ENCODE peak calls at places on chromosomes 13 and 19, in five cellular contexts. T is ovary, U is heart left ventricle, Y is stomach, Q is right lobe of liver. F is an unnamed sample.

GRCh38 chr19:29715695-29716581 is 877 bp upstream of the C19orf12 start:
- DNase-seq in T (no peak), U (no peak), Y (no peak), Q (no peak), F (no peak)

GRCh38 chr13:51349016-51349415 is 9.5 kb downstream of the SERPINE3 start:
- DNase-seq in T (no peak), U (no peak), Y (no peak), Q (no peak), F (no peak)

GRCh38 chr13:113129921-113130750 is 7.5 kb downstream of the F10 start:
- DNase-seq in T (peak; percentile 48), U (peak; percentile 78), Y (peak; percentile 21), Q (no peak), F (no peak)

GRCh38 chr13:80668452-80668851 is 327.5 kb upstream of the SPRY2 start:
- DNase-seq in T (no peak), U (no peak), Y (no peak), Q (no peak), F (no peak)

GRCh38 chr13:26022538-26023292 is 29.1 kb downstream of the SHISA2 start:
- DNase-seq in T (no peak), U (peak; percentile 82), Y (peak; percentile 88), Q (peak; percentile 63), F (peak; percentile 17)

GRCh38 chr19:12521996-12522395 is 29.3 kb downstream of the ZNF564 start:
- DNase-seq in T (no peak), U (no peak), Y (no peak), Q (no peak), F (no peak)

GRCh38 chr19:7492142-7493055 is 3.6 kb upstream of the PEX11G start:
- DNase-seq in T (no peak), U (no peak), Y (no peak), Q (no peak), F (no peak)

GRCh38 chr13:86087241-86087640 is 288.0 kb upstream of the SLITRK6 start:
- DNase-seq in T (no peak), U (no peak), Y (no peak), Q (no peak), F (no peak)

GRCh38 chr19:32233885-32234284 is 111.5 kb upstream of the ZNF507 start:
- DNase-seq in T (no peak), U (no peak), Y (no peak), Q (no peak), F (no peak)

GRCh38 chr13:74132768-74133656 is 1.2 kb downstream of the KLF12 start:
- DNase-seq in T (peak; percentile 31), U (peak; percentile 30), Y (peak; percentile 36), Q (peak; percentile 35), F (peak; percentile 13)

GRCh38 chr13:109914111-109914510 is 127.7 kb upstream of the IRS2 start:
- DNase-seq in T (no peak), U (no peak), Y (no peak), Q (no peak), F (no peak)

GRCh38 chr19:47675271-47675670 is 38.0 kb upstream of the EHD2 start:
- DNase-seq in T (no peak), U (no peak), Y (no peak), Q (no peak), F (no peak)

GRCh38 chr13:107551521-107551920 is 663.8 kb downstream of the LIG4 start:
- DNase-seq in T (no peak), U (no peak), Y (no peak), Q (no peak), F (no peak)

GRCh38 chr13:111517641-111518010 is 197.2 kb downstream of the TEX29 start:
- DNase-seq in T (no peak), U (no peak), Y (no peak), Q (no peak), F (no peak)

GRCh38 chr13:76813874-76814273 is 72.3 kb downstream of the KCTD12 start:
- DNase-seq in T (no peak), U (no peak), Y (peak; percentile 47), Q (no peak), F (no peak)

GRCh38 chr19:49528211-49528771 is 488 bp downstream of the RCN3 start:
- DNase-seq in T (peak; percentile 54), U (no peak), Y (no peak), Q (no peak), F (no peak)

GRCh38 chr19:31340059-31341025 is 8.9 kb downstream of the TSHZ3 start:
- DNase-seq in T (no peak), U (no peak), Y (no peak), Q (no peak), F (no peak)

GRCh38 chr19:43743059-43743458 is 11.7 kb downstream of the SMG9 start:
- DNase-seq in T (no peak), U (no peak), Y (no peak), Q (no peak), F (no peak)

GRCh38 chr19:45817725-45818301 is 2.7 kb upstream of the RSPH6A start:
- DNase-seq in T (no peak), U (no peak), Y (no peak), Q (no peak), F (no peak)

GRCh38 chr13:51083706-51084105 is 27.4 kb downstream of the C13orf42 start:
- DNase-seq in T (no peak), U (no peak), Y (no peak), Q (no peak), F (no peak)

GRCh38 chr19:35736913-35737886 is 5.1 kb downstream of the IGFLR1 start:
- DNase-seq in T (no peak), U (no peak), Y (no peak), Q (no peak), F (no peak)

GRCh38 chr13:110726726-110727125 is 13.2 kb downstream of the ING1 start:
- DNase-seq in T (no peak), U (no peak), Y (no peak), Q (no peak), F (no peak)

GRCh38 chr19:18287836-18288772 is 6.7 kb upstream of the JUND start:
- DNase-seq in T (no peak), U (no peak), Y (no peak), Q (no peak), F (no peak)

GRCh38 chr13:49132479-49133002 is 87.6 kb upstream of the MLNR start:
- DNase-seq in T (no peak), U (no peak), Y (no peak), Q (no peak), F (no peak)

GRCh38 chr13:81872581-81872980 is 1531.7 kb upstream of the SPRY2 start:
- DNase-seq in T (no peak), U (no peak), Y (no peak), Q (no peak), F (no peak)
- TF ChIP-seq POLR2A in T (no peak), U (no peak), Y (no peak), Q (no peak), F (no peak)

DNA sequence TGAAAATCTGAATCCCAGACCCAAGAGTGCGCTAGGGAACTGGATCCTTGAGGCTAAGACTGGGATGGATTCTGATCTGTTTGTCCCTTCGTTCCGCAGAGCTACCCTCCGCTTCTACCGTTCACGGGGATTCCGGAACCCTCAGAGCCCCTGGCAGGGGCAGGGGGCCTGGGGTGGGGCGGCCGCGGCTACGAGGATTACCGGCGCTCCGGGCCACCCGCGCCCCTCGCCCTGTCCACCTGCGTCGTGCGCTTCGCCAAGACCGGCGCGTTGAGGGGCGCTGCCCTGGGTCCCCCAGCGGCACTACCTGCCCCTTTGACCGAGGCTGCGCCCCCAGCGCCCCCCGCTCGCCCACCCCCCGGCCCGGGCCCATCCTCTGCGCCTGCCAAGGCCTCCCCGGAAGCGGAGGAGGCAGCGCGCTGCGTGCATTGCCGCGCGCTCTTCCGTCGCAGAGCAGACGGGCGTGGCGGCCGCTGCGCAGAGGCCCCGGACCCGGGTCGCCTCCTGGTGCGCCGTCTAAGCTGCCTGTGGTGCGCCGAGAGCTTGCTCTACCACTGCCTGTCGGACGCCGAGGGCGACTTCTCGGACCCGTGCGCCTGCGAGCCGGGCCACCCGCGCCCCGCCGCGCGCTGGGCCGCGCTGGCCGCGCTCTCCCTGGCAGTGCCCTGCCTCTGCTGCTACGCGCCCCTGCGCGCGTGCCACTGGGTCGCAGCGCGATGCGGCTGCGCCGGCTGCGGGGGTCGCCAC is 7.1 kb downstream of the SPRED3 start:
- DNase-seq in T (no peak), U (no peak), Y (no peak), Q (no peak), F (no peak)
- TF ChIP-seq POLR2A in T (no peak), U (no peak), Y (no peak), Q (no peak), F (no peak)

GRCh38 chr19:13951043-13951442 is 1.3 kb upstream of the DCAF15 start:
- DNase-seq in T (no peak), U (no peak), Y (no peak), Q (no peak), F (no peak)

GRCh38 chr19:13951799-13952153 is 533 bp upstream of the DCAF15 start:
- DNase-seq in T (no peak), U (no peak), Y (no peak), Q (no peak), F (no peak)

GRCh38 chr19:13954185-13954584 is 1.9 kb downstream of the DCAF15 start:
- DNase-seq in T (no peak), U (no peak), Y (no peak), Q (no peak), F (no peak)

GRCh38 chr19:13953021-13953531 is 767 bp downstream of the DCAF15 start:
- DNase-seq in T (no peak), U (peak; percentile 54), Y (peak; percentile 36), Q (no peak), F (peak; percentile 64)

DNA sequence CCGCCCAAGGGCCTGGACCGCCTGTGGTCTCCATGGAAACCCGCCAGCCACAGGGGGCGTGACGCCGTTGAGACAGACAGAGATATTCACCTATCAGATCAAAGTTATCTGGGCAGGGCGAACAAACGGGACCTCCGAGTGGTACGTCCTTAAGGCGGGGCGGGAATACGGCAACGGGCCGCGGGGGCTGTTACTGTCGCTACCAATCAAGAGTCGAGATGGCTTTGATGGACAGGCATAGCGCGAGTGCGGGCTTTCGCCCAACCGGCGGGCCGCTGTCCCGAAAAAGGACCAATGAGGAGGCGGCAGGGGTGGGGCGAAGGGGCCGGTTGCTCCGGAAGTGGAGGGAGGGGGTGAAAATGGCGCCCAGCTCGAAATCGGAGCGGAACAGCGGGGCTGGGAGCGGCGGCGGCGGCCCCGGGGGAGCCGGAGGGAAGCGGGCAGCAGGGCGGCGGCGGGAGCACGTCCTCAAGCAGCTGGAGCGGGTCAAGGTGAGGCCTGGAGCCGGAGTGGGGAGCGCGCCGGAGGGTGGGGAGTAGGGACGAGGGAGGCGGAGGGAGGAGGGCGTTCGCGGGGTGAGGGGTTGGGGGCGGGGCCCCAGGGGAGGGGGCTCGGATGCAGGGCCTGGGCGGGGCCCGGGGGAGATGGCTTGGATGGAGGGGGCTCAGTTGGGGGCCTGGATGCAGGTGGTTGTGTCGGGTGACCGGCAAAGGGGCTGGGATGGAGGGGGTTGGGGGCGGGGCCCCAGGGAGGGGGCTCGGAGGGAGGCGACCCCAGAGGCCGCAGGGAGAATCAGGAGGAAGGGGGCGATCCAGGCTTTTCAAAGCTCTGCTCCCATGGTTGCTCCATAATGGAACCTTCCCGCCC is at the start of gene DCAF15:
- DNase-seq in T (peak; percentile 99), U (peak; percentile 100), Y (peak; percentile 99), Q (peak; percentile 99), F (peak; percentile 99)
- TF ChIP-seq POLR2A in T (peak; percentile 37), U (peak; percentile 54), Y (no peak), Q (no peak), F (peak; percentile 62)

GRCh38 chr19:4503224-4504170 is 14.8 kb downstream of the PLIN4 start:
- DNase-seq in T (no peak), U (no peak), Y (no peak), Q (no peak), F (no peak)

GRCh38 chr19:4501005-4501591 is 17.2 kb downstream of the PLIN4 start:
- DNase-seq in T (no peak), U (no peak), Y (no peak), Q (no peak), F (no peak)

GRCh38 chr19:4504297-4504701 is 14.0 kb downstream of the PLIN4 start:
- DNase-seq in T (peak; percentile 57), U (no peak), Y (no peak), Q (no peak), F (no peak)

GRCh38 chr19:4501691-4502090 is 16.6 kb downstream of the PLIN4 start:
- DNase-seq in T (no peak), U (no peak), Y (no peak), Q (no peak), F (no peak)

GRCh38 chr19:4502282-4503223 is 15.7 kb downstream of the PLIN4 start:
- DNase-seq in T (no peak), U (no peak), Y (no peak), Q (no peak), F (no peak)
- TF ChIP-seq POLR2A in T (no peak), U (no peak), Y (no peak), Q (no peak), F (no peak)